ENCODE peak calls at places on chromosomes 16 and 17, in nine cellular contexts. G is pancreas, I is NCI-H1436, Q is SHP77, U is GM13977, Z is heart right ventricle, V is NCI-H1092, C is posterior vena cava, J is cardiac fibroblast. D is an unnamed sample.

GRCh38 chr16:86566966-86567700 is 504 bp downstream of the FOXC2 start:
- DNase-seq in G (no peak), I (no peak), Q (no peak), U (no peak), Z (no peak), V (no peak), C (peak), J (peak), D (no peak)

GRCh38 chr16:5065368-5065767 is 388 bp downstream of the C16orf89 start:
- DNase-seq in G (no peak), I (no peak), Q (no peak), U (no peak), Z (no peak), V (no peak), C (peak), J (no peak), D (no peak)

GRCh38 chr17:350706-351435 is 1.7 kb downstream of the RPH3AL start:
- DNase-seq in G (peak), I (no peak), Q (peak), U (no peak), Z (peak), V (no peak), C (peak), J (peak), D (no peak)

GRCh38 chr17:77772461-77772897 is 186.0 kb upstream of the TNRC6C start:
- DNase-seq in G (peak), I (peak), Q (peak), U (peak), Z (peak), V (no peak), C (peak), J (peak), D (peak)

GRCh38 chr16:57000271-57001025 is 11.1 kb downstream of the NLRC5 start:
- DNase-seq in G (no peak), I (no peak), Q (no peak), U (no peak), Z (peak), V (no peak), C (peak), J (peak), D (no peak)

GRCh38 chr16:15515992-15516391 is 81.6 kb downstream of the BMERB1 start:
- DNase-seq in G (no peak), I (no peak), Q (no peak), U (no peak), Z (no peak), V (no peak), C (no peak), J (no peak), D (no peak)

GRCh38 chr17:30477758-30478115 is 529 bp downstream of the GOSR1 start:
- DNase-seq in G (no peak), I (no peak), Q (no peak), U (peak), Z (no peak), V (no peak), C (no peak), J (no peak), D (no peak)

GRCh38 chr17:15884731-15885130 is 60.2 kb upstream of the ADORA2B start:
- DNase-seq in G (no peak), I (no peak), Q (no peak), U (no peak), Z (no peak), V (no peak), C (no peak), J (peak), D (no peak)

GRCh38 chr16:11356573-11357331 is 11.5 kb downstream of the RMI2 start:
- DNase-seq in G (peak), I (peak), Q (peak), U (peak), Z (peak), V (peak), C (peak), J (peak), D (peak)

GRCh38 chr16:87017388-87018012 is 299.7 kb downstream of the C16orf95 start:
- DNase-seq in G (no peak), I (no peak), Q (no peak), U (no peak), Z (no peak), V (no peak), C (no peak), J (peak), D (no peak)

GRCh38 chr16:69003500-69003899 is 102.0 kb upstream of the HAS3 start:
- DNase-seq in G (no peak), I (no peak), Q (no peak), U (no peak), Z (no peak), V (no peak), C (no peak), J (peak), D (no peak)

GRCh38 chr16:87002717-87003413 is 314.3 kb downstream of the C16orf95 start:
- DNase-seq in G (no peak), I (no peak), Q (no peak), U (no peak), Z (no peak), V (no peak), C (no peak), J (peak), D (no peak)

GRCh38 chr16:35425270-35425669 is 1965.9 kb downstream of the TP53TG3F start:
- DNase-seq in G (no peak), I (no peak), Q (no peak), U (no peak), Z (no peak), V (no peak), C (no peak), J (no peak), D (no peak)

GRCh38 chr16:87709677-87710076 is 56.1 kb downstream of the KLHDC4 start:
- DNase-seq in G (no peak), I (no peak), Q (no peak), U (no peak), Z (no peak), V (no peak), C (no peak), J (no peak), D (no peak)

GRCh38 chr16:16021988-16022682 is 72.7 kb downstream of the ABCC1 start:
- DNase-seq in G (peak), I (no peak), Q (peak), U (no peak), Z (peak), V (no peak), C (peak), J (peak), D (no peak)

GRCh38 chr17:34556384-34556783 is 23.0 kb upstream of the TMEM132E start:
- DNase-seq in G (no peak), I (no peak), Q (no peak), U (no peak), Z (no peak), V (no peak), C (no peak), J (peak), D (no peak)

GRCh38 chr17:63442074-63442473 is 4.0 kb downstream of the CYB561 start:
- DNase-seq in G (no peak), I (no peak), Q (no peak), U (no peak), Z (no peak), V (no peak), C (no peak), J (no peak), D (no peak)

GRCh38 chr16:1159973-1160772 is 7.3 kb downstream of the CACNA1H start:
- DNase-seq in G (peak), I (no peak), Q (peak), U (no peak), Z (peak), V (peak), C (no peak), J (no peak), D (no peak)

D was measured in NCI-H526.